ENCODE peak calls at places on chromosomes 11 and 22, in six cellular contexts. One of them, this sample, is unnamed.

GRCh38 chr11:42524534-42525227 is 787.1 kb upstream of the API5 start:
- DNase-seq in mammary epithelial cell: peak
- DNase-seq in K562: peak
- DNase-seq in kidney: no peak
- DNase-seq in MM.1S: peak
- DNase-seq in fibroblast of lung: peak
- DNase-seq in this sample: peak

GRCh38 chr11:4484310-4484709 is 1.9 kb downstream of the OR52K1 start:
- DNase-seq in mammary epithelial cell: peak
- DNase-seq in K562: no peak
- DNase-seq in kidney: no peak
- DNase-seq in MM.1S: no peak
- DNase-seq in fibroblast of lung: no peak
- DNase-seq in this sample: no peak

GRCh38 chr11:78034623-78035022 is 11.5 kb upstream of the KCTD14 start:
- DNase-seq in mammary epithelial cell: no peak
- DNase-seq in K562: peak
- DNase-seq in kidney: no peak
- DNase-seq in MM.1S: no peak
- DNase-seq in fibroblast of lung: no peak
- DNase-seq in this sample: no peak

GRCh38 chr11:61123775-61124571 is 21.7 kb downstream of the CD5 start:
- DNase-seq in mammary epithelial cell: no peak
- DNase-seq in K562: peak
- DNase-seq in kidney: no peak
- DNase-seq in MM.1S: no peak
- DNase-seq in fibroblast of lung: no peak
- DNase-seq in this sample: no peak

GRCh38 chr22:38973289-38974169 is 8.6 kb upstream of the APOBEC3B start:
- DNase-seq in mammary epithelial cell: no peak
- DNase-seq in K562: peak
- DNase-seq in kidney: no peak
- DNase-seq in MM.1S: peak
- DNase-seq in fibroblast of lung: peak
- DNase-seq in this sample: peak

GRCh38 chr11:41431784-41432183 is 27.7 kb downstream of the LRRC4C start:
- DNase-seq in mammary epithelial cell: no peak
- DNase-seq in K562: peak
- DNase-seq in kidney: no peak
- DNase-seq in MM.1S: no peak
- DNase-seq in fibroblast of lung: no peak
- DNase-seq in this sample: no peak

GRCh38 chr22:37141476-37141875 is 8.2 kb downstream of the IL2RB start:
- DNase-seq in mammary epithelial cell: no peak
- DNase-seq in K562: no peak
- DNase-seq in kidney: no peak
- DNase-seq in MM.1S: no peak
- DNase-seq in fibroblast of lung: no peak
- DNase-seq in this sample: no peak

GRCh38 chr22:16963189-16963945 is 44.7 kb downstream of the GAB4 start:
- DNase-seq in mammary epithelial cell: no peak
- DNase-seq in K562: no peak
- DNase-seq in kidney: peak
- DNase-seq in MM.1S: no peak
- DNase-seq in fibroblast of lung: no peak
- DNase-seq in this sample: no peak

GRCh38 chr22:29989446-29989845 is 90.8 kb upstream of the HORMAD2 start:
- DNase-seq in mammary epithelial cell: no peak
- DNase-seq in K562: no peak
- DNase-seq in kidney: no peak
- DNase-seq in MM.1S: no peak
- DNase-seq in fibroblast of lung: no peak
- DNase-seq in this sample: no peak

GRCh38 chr22:27043246-27043645 is 385.9 kb downstream of the MIAT start:
- DNase-seq in mammary epithelial cell: no peak
- DNase-seq in K562: no peak
- DNase-seq in kidney: no peak
- DNase-seq in MM.1S: no peak
- DNase-seq in fibroblast of lung: no peak
- DNase-seq in this sample: no peak

GRCh38 chr11:68436985-68437926 is 23.3 kb upstream of the PPP6R3 start:
- DNase-seq in mammary epithelial cell: peak
- DNase-seq in K562: peak
- DNase-seq in kidney: no peak
- DNase-seq in MM.1S: no peak
- DNase-seq in fibroblast of lung: peak
- DNase-seq in this sample: no peak

GRCh38 chr11:46617451-46618314 is at the start of gene ATG13:
- DNase-seq in mammary epithelial cell: peak
- DNase-seq in K562: peak
- DNase-seq in kidney: peak
- DNase-seq in MM.1S: peak
- DNase-seq in fibroblast of lung: peak
- DNase-seq in this sample: peak

GRCh38 chr11:46615756-46616155 is 1.3 kb downstream of the HARBI1 start:
- DNase-seq in mammary epithelial cell: no peak
- DNase-seq in K562: peak
- DNase-seq in kidney: no peak
- DNase-seq in MM.1S: no peak
- DNase-seq in fibroblast of lung: no peak
- DNase-seq in this sample: no peak

GRCh38 chr11:46616551-46617450 is at the start of gene HARBI1:
- DNase-seq in mammary epithelial cell: peak
- DNase-seq in K562: peak
- DNase-seq in kidney: peak
- DNase-seq in MM.1S: peak
- DNase-seq in fibroblast of lung: peak
- DNase-seq in this sample: peak

GRCh38 chr11:46618789-46619188 is 1.4 kb downstream of the ATG13 start:
- DNase-seq in mammary epithelial cell: no peak
- DNase-seq in K562: peak
- DNase-seq in kidney: no peak
- DNase-seq in MM.1S: no peak
- DNase-seq in fibroblast of lung: no peak
- DNase-seq in this sample: no peak
- H3K27ac ChIP-seq in mammary epithelial cell: peak
- H3K27ac ChIP-seq in K562: peak
- H3K27ac ChIP-seq in kidney: no peak
- H3K27ac ChIP-seq in MM.1S: no peak
- H3K27ac ChIP-seq in fibroblast of lung: no peak
- H3K27ac ChIP-seq in this sample: no peak

GRCh38 chr22:31230871-31231621 is 18.9 kb downstream of the LIMK2 start:
- DNase-seq in mammary epithelial cell: peak
- DNase-seq in K562: peak
- DNase-seq in kidney: no peak
- DNase-seq in MM.1S: peak
- DNase-seq in fibroblast of lung: peak
- DNase-seq in this sample: peak
- H3K9ac ChIP-seq in mammary epithelial cell: no peak
- H3K9ac ChIP-seq in K562: no peak
- H3K9ac ChIP-seq in kidney: no peak
- H3K9ac ChIP-seq in MM.1S: no peak
- H3K9ac ChIP-seq in fibroblast of lung: no peak
- H3K9ac ChIP-seq in this sample: peak

DNA sequence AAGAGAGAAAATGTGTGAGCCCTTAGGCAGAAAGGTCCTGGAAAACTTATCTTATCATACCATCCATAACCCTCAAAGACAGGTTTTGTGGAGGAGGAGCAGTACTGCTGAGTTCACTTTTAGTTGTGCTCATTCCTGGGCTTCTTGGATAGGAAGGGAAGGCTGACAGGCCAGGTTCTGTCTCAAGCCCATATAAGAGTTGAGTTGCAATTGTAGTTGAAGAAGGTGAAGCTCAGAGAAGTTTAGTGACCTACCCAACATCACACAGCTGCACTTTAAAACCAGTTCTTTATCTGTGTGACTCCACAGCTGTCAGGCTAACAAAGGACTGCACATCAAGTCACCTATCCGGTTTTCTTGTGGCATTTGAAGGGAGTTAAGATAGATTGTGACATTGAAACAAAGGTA is 13.0 kb downstream of the TEAD1 start:
- DNase-seq in mammary epithelial cell: no peak
- DNase-seq in K562: peak
- DNase-seq in kidney: no peak
- DNase-seq in MM.1S: no peak
- DNase-seq in fibroblast of lung: no peak
- DNase-seq in this sample: no peak
- TF ChIP-seq CTCF in mammary epithelial cell: no peak
- TF ChIP-seq CTCF in K562: no peak
- TF ChIP-seq CTCF in kidney: no peak
- TF ChIP-seq CTCF in MM.1S: no peak
- TF ChIP-seq CTCF in fibroblast of lung: no peak
- TF ChIP-seq CTCF in this sample: no peak

GRCh38 chr11:86940122-86940777 is 14.9 kb downstream of the FZD4 start:
- DNase-seq in mammary epithelial cell: no peak
- DNase-seq in K562: peak
- DNase-seq in kidney: no peak
- DNase-seq in MM.1S: no peak
- DNase-seq in fibroblast of lung: peak
- DNase-seq in this sample: no peak
- H3K27ac ChIP-seq in mammary epithelial cell: no peak
- H3K27ac ChIP-seq in K562: peak
- H3K27ac ChIP-seq in kidney: peak
- H3K27ac ChIP-seq in MM.1S: no peak
- H3K27ac ChIP-seq in fibroblast of lung: peak
- H3K27ac ChIP-seq in this sample: peak

DNA sequence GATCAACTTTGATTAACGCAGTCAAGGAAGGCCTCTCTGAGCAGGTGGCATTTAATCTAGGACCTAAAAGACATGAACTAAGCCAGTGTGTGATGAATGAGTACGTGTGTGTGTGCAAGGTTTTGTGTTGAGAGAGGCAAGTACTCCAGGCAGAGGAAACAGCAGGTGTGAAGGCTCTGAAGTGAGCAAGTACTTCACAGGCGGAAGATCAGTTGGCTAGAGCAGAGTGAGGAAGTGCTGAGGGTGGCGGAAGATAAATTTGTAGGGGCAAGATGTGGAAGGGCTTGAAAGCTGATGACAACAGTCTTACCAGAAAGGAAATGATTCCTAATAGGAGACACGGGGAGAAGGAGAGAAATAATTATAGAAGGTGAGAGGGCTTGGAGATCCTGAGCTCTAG is 6.7 kb downstream of the APIP start:
- DNase-seq in mammary epithelial cell: no peak
- DNase-seq in K562: no peak
- DNase-seq in kidney: no peak
- DNase-seq in MM.1S: no peak
- DNase-seq in fibroblast of lung: no peak
- DNase-seq in this sample: no peak
- H3K9ac ChIP-seq in mammary epithelial cell: no peak
- H3K9ac ChIP-seq in K562: no peak
- H3K9ac ChIP-seq in kidney: no peak
- H3K9ac ChIP-seq in MM.1S: no peak
- H3K9ac ChIP-seq in fibroblast of lung: no peak
- H3K9ac ChIP-seq in this sample: no peak